ENCODE peak calls at places on chromosomes 7 and 10, in five cellular contexts. S is mesenchymal stem cell, R is mesendoderm, H is H9, T is IMR-90. I is an unnamed sample.

GRCh38 chr10:113704637-113705343 is 25.1 kb downstream of the CASP7 start:
- DNase-seq in T (peak; percentile 60), S (peak; percentile 70), H (no peak), R (peak; percentile 66), I (peak; percentile 30)

GRCh38 chr7:25216837-25217236 is 11.4 kb downstream of the NPVF start:
- DNase-seq in H (no peak), T (peak; percentile 38), S (peak; percentile 60), R (peak; percentile 46), I (peak; percentile 38)

GRCh38 chr7:65448824-65449504 is 75.3 kb downstream of the ZNF92 start:
- DNase-seq in S (no peak), H (no peak), R (no peak), T (peak; percentile 72), I (no peak)

GRCh38 chr10:110432084-110432483 is 65.6 kb upstream of the DUSP5 start:
- DNase-seq in R (no peak), T (no peak), H (no peak), S (no peak), I (no peak)

GRCh38 chr7:109003742-109004141 is 434.1 kb downstream of the DNAJB9 start:
- DNase-seq in R (peak; percentile 58), H (no peak), S (peak; percentile 54), T (no peak), I (no peak)

GRCh38 chr7:79933144-79933543 is 201.5 kb upstream of the GNAI1 start:
- DNase-seq in T (peak; percentile 89), H (no peak), S (no peak), R (no peak), I (no peak)

GRCh38 chr7:98831641-98832221 is 38.1 kb downstream of the TMEM130 start:
- DNase-seq in H (peak; percentile 53), R (peak; percentile 51), T (peak; percentile 27), S (peak; percentile 7), I (no peak)

GRCh38 chr7:121041516-121042148 is 53.1 kb downstream of the CPED1 start:
- DNase-seq in S (no peak), H (no peak), T (peak; percentile 43), R (peak; percentile 5), I (no peak)

GRCh38 chr7:150685219-150686029 is at the start of gene GIMAP2:
- DNase-seq in S (no peak), T (no peak), H (no peak), R (no peak), I (no peak)

GRCh38 chr7:22732556-22733126 is 5.6 kb downstream of the IL6 start:
- DNase-seq in R (no peak), S (peak; percentile 63), T (peak; percentile 45), H (no peak), I (no peak)

GRCh38 chr7:123190109-123190831 is 9.5 kb downstream of the SLC13A1 start:
- DNase-seq in T (no peak), H (no peak), R (no peak), S (no peak), I (no peak)

GRCh38 chr7:140005754-140006503 is 56.8 kb downstream of the PARP12 start:
- DNase-seq in S (peak; percentile 51), R (peak; percentile 85), H (peak; percentile 91), T (no peak), I (peak; percentile 20)

GRCh38 chr10:19168584-19168983 is 120.0 kb downstream of the MALRD1 start:
- DNase-seq in T (no peak), S (no peak), R (peak; percentile 65), H (peak; percentile 47), I (peak; percentile 3)

GRCh38 chr10:64396105-64396504 is 874.9 kb downstream of the REEP3 start:
- DNase-seq in T (peak; percentile 55), S (peak; percentile 60), H (no peak), R (peak; percentile 93), I (peak; percentile 11)

GRCh38 chr10:10165415-10165814 is 852.3 kb upstream of the CELF2 start:
- DNase-seq in S (no peak), H (no peak), T (no peak), R (peak; percentile 0), I (no peak)

GRCh38 chr10:19921300-19922140 is 105.3 kb downstream of the PLXDC2 start:
- DNase-seq in S (peak; percentile 83), T (peak; percentile 67), R (no peak), H (no peak), I (no peak)

GRCh38 chr10:59287587-59287986 is 74.8 kb downstream of the FAM13C start:
- DNase-seq in R (no peak), T (no peak), H (no peak), S (no peak), I (no peak)

GRCh38 chr10:69051303-69051702 is 36.6 kb upstream of the SRGN start:
- DNase-seq in H (no peak), T (peak; percentile 82), S (peak; percentile 62), R (no peak), I (no peak)

GRCh38 chr10:6729071-6729773 is 149.1 kb upstream of the PRKCQ start:
- DNase-seq in T (peak; percentile 82), R (no peak), H (no peak), S (peak; percentile 40), I (no peak)

GRCh38 chr10:48461623-48462481 is 143.0 kb downstream of the ARHGAP22 start:
- DNase-seq in S (no peak), T (no peak), R (no peak), H (no peak), I (no peak)

GRCh38 chr10:91689731-91690168 is 56.9 kb upstream of the PPP1R3C start:
- DNase-seq in H (no peak), T (peak; percentile 54), S (peak; percentile 33), R (peak; percentile 11), I (no peak)

GRCh38 chr7:108735814-108736213 is 166.1 kb downstream of the DNAJB9 start:
- DNase-seq in R (no peak), H (no peak), S (no peak), T (no peak), I (no peak)

GRCh38 chr7:132614428-132615076 is 38.3 kb upstream of the PLXNA4 start:
- DNase-seq in S (peak; percentile 17), T (no peak), H (peak; percentile 78), R (peak; percentile 87), I (peak; percentile 9)

GRCh38 chr10:30387646-30388243 is 38.7 kb upstream of the MTPAP start:
- DNase-seq in S (no peak), T (no peak), R (no peak), H (no peak), I (no peak)

GRCh38 chr10:34513636-34514035 is 301.5 kb downstream of the PARD3 start:
- DNase-seq in H (no peak), T (no peak), S (no peak), R (no peak), I (no peak)
- H3K27ac ChIP-seq in H (no peak overlapping the region), T (no peak overlapping the region), S (no peak overlapping the region), R (no peak overlapping the region), I (no peak overlapping the region)

GRCh38 chr7:77313086-77313485 is 103.1 kb downstream of the GSAP start:
- DNase-seq in T (no peak), S (no peak), R (no peak), H (no peak), I (no peak)
- H3K4me1 ChIP-seq in T (peaks cover 2% of the 10 kb centered on the region), S (peaks cover 9% of the 10 kb centered on the region), R (no peaks in the 10 kb centered on the region), H (no peaks in the 10 kb centered on the region), I (no peaks in the 10 kb centered on the region)

DNA sequence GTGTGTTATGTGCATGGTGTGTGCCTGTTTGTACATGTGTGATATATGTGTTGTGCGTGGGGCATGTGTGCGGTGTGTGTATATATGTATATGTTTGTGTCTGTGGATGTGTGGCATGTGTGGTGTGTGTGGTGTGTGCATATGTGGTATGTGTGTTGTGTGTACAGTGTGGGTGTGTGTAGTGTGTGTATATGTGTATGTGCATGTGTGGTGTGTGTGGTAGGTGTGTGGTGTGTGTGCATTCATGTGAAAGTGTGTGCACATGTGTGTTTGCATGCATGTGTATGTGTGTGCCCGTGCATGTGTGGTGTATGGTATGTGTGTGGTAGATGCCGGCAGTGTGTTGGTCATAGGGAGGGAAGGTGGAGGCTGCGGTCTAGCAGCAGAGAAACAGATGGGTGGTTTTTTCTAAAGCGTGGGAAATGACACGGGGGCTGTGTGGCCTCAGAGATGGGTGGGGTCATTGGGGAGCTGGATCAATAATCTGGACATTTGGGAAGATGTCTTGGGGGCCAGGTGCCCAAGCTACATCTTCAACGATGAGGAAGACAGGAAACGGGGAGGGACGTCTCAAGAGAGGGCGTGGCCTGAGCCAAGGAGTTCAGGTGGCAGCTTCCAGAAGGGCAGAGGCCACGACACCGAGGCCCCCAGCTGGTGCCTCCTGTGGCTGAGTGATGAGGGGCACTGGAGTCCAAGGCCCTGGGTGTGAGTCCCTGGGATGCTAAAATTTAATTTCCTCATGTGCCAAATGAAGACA is 481.3 kb downstream of the DNAJB6 start:
- DNase-seq in H (no peak), T (no peak), S (no peak), R (no peak), I (no peak)
- H4K8ac ChIP-seq in H (peak overlapping the region; percentile 14), T (no peak overlapping the region), S (no peak overlapping the region), R (no peak overlapping the region), I (peak overlapping the region; percentile 67)

GRCh38 chr7:81859433-81859832 is 89.6 kb upstream of the HGF start:
- DNase-seq in H (no peak), S (no peak), R (no peak), T (no peak), I (no peak)
- H3K27ac ChIP-seq in H (no peak overlapping the region), S (no peak overlapping the region), R (no peak overlapping the region), T (no peak overlapping the region), I (no peak overlapping the region)

DNA sequence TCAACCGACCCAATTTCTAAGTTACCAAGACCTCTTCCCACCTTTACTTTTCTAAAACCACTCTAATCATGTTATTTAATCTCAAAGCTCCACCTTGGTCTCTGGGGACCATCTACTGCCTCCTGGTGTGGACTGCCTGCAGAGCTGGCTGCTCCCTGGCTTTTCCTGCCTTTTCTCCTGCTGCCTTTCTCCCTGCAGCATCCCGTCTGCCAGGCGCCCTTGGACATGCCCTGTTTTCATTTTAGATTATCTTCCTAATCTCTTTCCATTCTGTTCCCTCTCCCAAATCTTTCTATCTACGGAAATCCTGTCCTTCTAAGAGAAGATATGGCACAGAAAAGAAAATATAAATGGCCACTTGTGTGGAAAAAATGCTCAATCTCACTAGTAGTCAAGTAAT is 23.1 kb downstream of the TCAF1 start:
- DNase-seq in T (no peak), S (no peak), R (no peak), H (peak; percentile 17), I (no peak)
- H3K4me1 ChIP-seq in T (peaks cover 3% of the 10 kb centered on the region), S (peaks cover 2% of the 10 kb centered on the region), R (peaks cover 2% of the 10 kb centered on the region), H (peaks cover 6% of the 10 kb centered on the region), I (peaks cover 6% of the 10 kb centered on the region)

DNA sequence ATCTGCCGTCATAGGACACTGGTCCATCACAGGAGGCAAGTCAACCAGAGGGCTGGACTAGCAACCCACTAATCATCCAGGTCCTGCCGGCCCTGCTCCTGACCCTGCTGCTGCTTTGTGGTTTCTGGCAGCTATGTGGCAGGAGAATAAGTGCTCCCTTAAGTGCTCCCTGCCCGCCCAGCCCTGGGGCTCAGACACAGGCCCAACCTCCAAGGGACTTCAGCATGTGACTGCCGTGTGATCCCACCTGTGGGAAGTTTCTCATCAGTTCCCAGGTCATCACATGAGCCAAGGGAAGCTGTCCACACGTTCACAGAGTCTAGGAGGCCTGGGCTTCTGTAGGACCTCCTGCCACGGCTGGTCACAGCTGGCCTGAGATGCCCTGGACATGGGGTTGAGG is 34.2 kb upstream of the ZNF488 start:
- DNase-seq in R (no peak), S (no peak), T (no peak), H (no peak), I (no peak)
- H4K8ac ChIP-seq in R (no peak overlapping the region), S (no peak overlapping the region), T (no peak overlapping the region), H (no peak overlapping the region), I (no peak overlapping the region)